ENCODE peak calls at places on chromosomes 6 and 20, in five cellular contexts. One of them, this sample, is unnamed.

GRCh38 chr20:62186887-62187866 is 4.3 kb downstream of the MTG2 start:
- DNase-seq in suprapubic skin: no peak
- DNase-seq in SK-N-SH: no peak
- DNase-seq in HepG2: no peak
- DNase-seq in esophagus muscularis mucosa: no peak
- DNase-seq in this sample: no peak

GRCh38 chr6:26322645-26323482 is 42.1 kb upstream of the BTN3A2 start:
- DNase-seq in HepG2: peak
- DNase-seq in suprapubic skin: no peak
- DNase-seq in esophagus muscularis mucosa: no peak
- DNase-seq in SK-N-SH: peak
- DNase-seq in this sample: no peak

GRCh38 chr6:13763740-13764381 is 50.5 kb downstream of the MCUR1 start:
- DNase-seq in HepG2: no peak
- DNase-seq in SK-N-SH: no peak
- DNase-seq in suprapubic skin: peak
- DNase-seq in esophagus muscularis mucosa: no peak
- DNase-seq in this sample: no peak

GRCh38 chr6:41675992-41676391 is 37.7 kb downstream of the MDFI start:
- DNase-seq in SK-N-SH: no peak
- DNase-seq in suprapubic skin: no peak
- DNase-seq in esophagus muscularis mucosa: no peak
- DNase-seq in HepG2: no peak
- DNase-seq in this sample: no peak

GRCh38 chr6:141866731-141867502 is 265.8 kb upstream of the GJE1 start:
- DNase-seq in esophagus muscularis mucosa: no peak
- DNase-seq in HepG2: peak
- DNase-seq in SK-N-SH: no peak
- DNase-seq in suprapubic skin: no peak
- DNase-seq in this sample: no peak

GRCh38 chr6:131182991-131183425 is 47.7 kb downstream of the AKAP7 start:
- DNase-seq in SK-N-SH: no peak
- DNase-seq in suprapubic skin: no peak
- DNase-seq in esophagus muscularis mucosa: no peak
- DNase-seq in HepG2: peak
- DNase-seq in this sample: no peak

GRCh38 chr20:37295595-37295994 is 6.1 kb downstream of the MANBAL start:
- DNase-seq in SK-N-SH: no peak
- DNase-seq in esophagus muscularis mucosa: no peak
- DNase-seq in suprapubic skin: no peak
- DNase-seq in HepG2: no peak
- DNase-seq in this sample: no peak

GRCh38 chr6:111810321-111811235 is 62.7 kb downstream of the FYN start:
- DNase-seq in HepG2: no peak
- DNase-seq in esophagus muscularis mucosa: no peak
- DNase-seq in SK-N-SH: no peak
- DNase-seq in suprapubic skin: no peak
- DNase-seq in this sample: no peak

GRCh38 chr6:157944983-157945931 is 36.4 kb upstream of the SYNJ2 start:
- DNase-seq in SK-N-SH: no peak
- DNase-seq in suprapubic skin: no peak
- DNase-seq in HepG2: no peak
- DNase-seq in esophagus muscularis mucosa: peak
- DNase-seq in this sample: no peak

GRCh38 chr6:98002678-98003077 is 719.7 kb upstream of the MMS22L start:
- DNase-seq in esophagus muscularis mucosa: no peak
- DNase-seq in HepG2: no peak
- DNase-seq in suprapubic skin: no peak
- DNase-seq in SK-N-SH: no peak
- DNase-seq in this sample: no peak

GRCh38 chr6:140077712-140078551 is 703.5 kb upstream of the CITED2 start:
- DNase-seq in HepG2: no peak
- DNase-seq in suprapubic skin: no peak
- DNase-seq in SK-N-SH: no peak
- DNase-seq in esophagus muscularis mucosa: no peak
- DNase-seq in this sample: no peak

GRCh38 chr6:33161354-33162320 is 30.6 kb downstream of the COL11A2 start:
- DNase-seq in suprapubic skin: peak
- DNase-seq in SK-N-SH: peak
- DNase-seq in esophagus muscularis mucosa: no peak
- DNase-seq in HepG2: peak
- DNase-seq in this sample: peak

GRCh38 chr6:91081452-91082067 is 494.7 kb upstream of the MAP3K7 start:
- DNase-seq in SK-N-SH: peak
- DNase-seq in suprapubic skin: no peak
- DNase-seq in esophagus muscularis mucosa: no peak
- DNase-seq in HepG2: peak
- DNase-seq in this sample: no peak

GRCh38 chr6:47853766-47854165 is 71.9 kb downstream of the OPN5 start:
- DNase-seq in esophagus muscularis mucosa: no peak
- DNase-seq in suprapubic skin: no peak
- DNase-seq in HepG2: no peak
- DNase-seq in SK-N-SH: no peak
- DNase-seq in this sample: no peak

GRCh38 chr6:89402776-89403175 is 9.3 kb downstream of the RRAGD start:
- DNase-seq in HepG2: no peak
- DNase-seq in SK-N-SH: no peak
- DNase-seq in esophagus muscularis mucosa: no peak
- DNase-seq in suprapubic skin: no peak
- DNase-seq in this sample: no peak

GRCh38 chr6:99520855-99521556 is 5.8 kb upstream of the USP45 start:
- DNase-seq in SK-N-SH: peak
- DNase-seq in HepG2: peak
- DNase-seq in suprapubic skin: peak
- DNase-seq in esophagus muscularis mucosa: peak
- DNase-seq in this sample: peak

GRCh38 chr6:31821301-31822037 is 6.1 kb upstream of the HSPA1B start:
- DNase-seq in HepG2: no peak
- DNase-seq in SK-N-SH: peak
- DNase-seq in esophagus muscularis mucosa: no peak
- DNase-seq in suprapubic skin: peak
- DNase-seq in this sample: peak
- TF ChIP-seq POLR2AphosphoS5 in HepG2: no peak
- TF ChIP-seq POLR2AphosphoS5 in SK-N-SH: no peak
- TF ChIP-seq POLR2AphosphoS5 in esophagus muscularis mucosa: no peak
- TF ChIP-seq POLR2AphosphoS5 in suprapubic skin: no peak
- TF ChIP-seq POLR2AphosphoS5 in this sample: peak

GRCh38 chr6:169071394-169071793 is 182.3 kb downstream of the THBS2 start:
- DNase-seq in suprapubic skin: no peak
- DNase-seq in SK-N-SH: no peak
- DNase-seq in HepG2: no peak
- DNase-seq in esophagus muscularis mucosa: no peak
- DNase-seq in this sample: no peak

GRCh38 chr6:169072127-169073042 is 181.3 kb downstream of the THBS2 start:
- DNase-seq in HepG2: no peak
- DNase-seq in suprapubic skin: no peak
- DNase-seq in esophagus muscularis mucosa: peak
- DNase-seq in SK-N-SH: no peak
- DNase-seq in this sample: no peak

GRCh38 chr6:169073311-169073710 is 180.3 kb downstream of the THBS2 start:
- DNase-seq in esophagus muscularis mucosa: no peak
- DNase-seq in HepG2: no peak
- DNase-seq in SK-N-SH: no peak
- DNase-seq in suprapubic skin: no peak
- DNase-seq in this sample: no peak

GRCh38 chr6:169069361-169069760 is 184.3 kb downstream of the THBS2 start:
- DNase-seq in HepG2: no peak
- DNase-seq in suprapubic skin: no peak
- DNase-seq in esophagus muscularis mucosa: no peak
- DNase-seq in SK-N-SH: no peak
- DNase-seq in this sample: no peak

DNA sequence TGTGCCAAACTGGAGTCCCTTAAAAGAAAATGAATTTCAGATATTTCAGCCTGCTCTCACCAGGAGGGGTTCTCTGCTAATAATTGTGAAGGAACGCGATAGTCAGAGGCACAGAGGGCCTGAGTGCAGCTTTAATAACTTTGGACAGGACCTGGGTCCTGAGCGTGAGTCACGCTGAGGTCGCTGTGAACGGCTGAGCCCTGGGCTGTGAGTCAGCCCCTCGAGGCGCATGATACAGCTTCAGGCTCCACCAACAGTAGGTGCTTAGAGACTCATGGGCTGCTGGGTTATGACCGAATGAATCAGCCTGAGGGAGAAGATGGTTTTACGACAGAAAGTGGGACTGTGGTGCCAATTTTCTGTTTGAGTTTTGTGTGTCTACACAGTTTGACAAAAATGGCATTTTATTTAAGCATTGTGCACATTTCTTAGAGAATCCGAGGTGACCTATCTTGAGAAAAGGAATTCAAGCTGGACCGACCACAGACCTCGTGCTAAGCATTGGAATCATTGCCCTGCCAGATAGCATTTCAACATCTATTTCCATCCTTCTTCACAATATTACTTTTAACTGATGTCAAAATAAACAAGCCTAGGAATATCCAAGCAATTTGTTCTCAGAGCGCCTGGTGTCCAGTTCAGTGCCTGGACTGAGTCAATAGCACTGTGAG is 183.0 kb downstream of the THBS2 start:
- DNase-seq in SK-N-SH: no peak
- DNase-seq in esophagus muscularis mucosa: peak
- DNase-seq in suprapubic skin: peak
- DNase-seq in HepG2: peak
- DNase-seq in this sample: peak
- TF ChIP-seq CTCF in SK-N-SH: peak
- TF ChIP-seq CTCF in esophagus muscularis mucosa: no peak
- TF ChIP-seq CTCF in suprapubic skin: no peak
- TF ChIP-seq CTCF in HepG2: no peak
- TF ChIP-seq CTCF in this sample: no peak

DNA sequence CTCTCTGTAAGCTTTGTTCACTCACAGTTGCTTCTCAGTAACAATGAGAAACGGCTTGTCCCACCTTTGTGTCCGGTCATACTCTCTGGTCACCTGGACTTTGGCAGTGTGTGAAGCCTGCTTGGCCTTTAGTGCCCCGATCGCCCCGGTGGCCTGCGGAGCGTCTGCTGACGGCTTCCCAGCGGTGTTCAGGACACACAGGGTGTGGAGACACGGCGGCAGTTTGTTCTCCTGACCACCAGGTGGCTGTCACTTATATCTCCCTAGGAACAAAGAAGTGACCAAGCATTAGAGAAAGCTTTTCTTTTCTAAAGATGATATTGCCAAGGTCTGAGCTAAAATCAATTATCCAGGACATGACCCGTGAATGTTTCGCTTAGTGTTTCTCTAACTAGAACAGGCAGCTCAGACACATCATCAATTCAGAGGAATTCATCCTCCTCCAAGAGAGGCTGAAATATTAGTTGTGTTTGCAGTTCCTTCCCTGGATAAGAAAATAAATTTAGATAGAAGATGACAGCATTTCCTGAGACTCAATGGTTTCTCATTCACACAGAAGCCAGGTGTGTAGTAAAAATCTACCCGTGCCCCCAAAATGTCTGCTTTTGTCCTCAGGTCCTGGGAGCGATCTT is 167.4 kb upstream of the THBS2 start:
- DNase-seq in SK-N-SH: peak
- DNase-seq in esophagus muscularis mucosa: no peak
- DNase-seq in suprapubic skin: no peak
- DNase-seq in HepG2: peak
- DNase-seq in this sample: peak
- TF ChIP-seq EP300 in SK-N-SH: no peak
- TF ChIP-seq EP300 in esophagus muscularis mucosa: no peak
- TF ChIP-seq EP300 in suprapubic skin: no peak
- TF ChIP-seq EP300 in HepG2: no peak
- TF ChIP-seq EP300 in this sample: no peak

DNA sequence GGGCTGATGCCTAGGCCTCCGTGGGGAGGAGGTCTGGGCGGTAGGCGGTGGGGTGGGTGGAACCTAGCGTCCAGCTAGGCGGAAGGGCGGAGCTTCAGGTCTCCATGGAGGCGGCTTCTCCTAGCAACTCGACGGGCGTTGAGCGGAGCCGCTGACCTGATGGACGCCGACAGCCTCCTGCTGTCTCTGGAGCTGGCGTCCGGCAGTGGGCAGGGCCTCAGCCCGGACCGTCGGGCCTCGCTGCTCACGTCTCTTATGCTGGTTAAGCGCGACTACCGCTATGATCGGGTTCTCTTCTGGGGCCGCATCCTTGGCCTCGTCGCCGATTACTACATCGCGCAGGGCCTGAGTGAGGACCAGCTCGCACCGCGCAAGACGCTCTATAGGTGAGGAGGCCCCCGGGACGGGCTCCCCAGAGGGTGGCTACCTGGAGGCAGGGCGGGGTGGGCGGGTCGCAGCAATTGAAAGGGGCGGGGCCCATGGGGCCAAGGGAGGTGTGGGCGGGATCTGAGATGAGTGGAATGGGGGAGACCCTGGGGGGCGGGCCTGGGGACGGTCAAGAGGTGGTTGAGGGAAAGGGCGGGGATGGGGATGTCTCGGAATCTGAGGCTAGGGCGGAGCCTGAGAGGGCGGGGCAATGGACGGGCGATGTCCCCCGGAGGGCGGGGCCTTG is at the start of gene RSPH9:
- DNase-seq in suprapubic skin: peak
- DNase-seq in SK-N-SH: peak
- DNase-seq in esophagus muscularis mucosa: no peak
- DNase-seq in HepG2: no peak
- DNase-seq in this sample: peak
- TF ChIP-seq POLR2AphosphoS5 in suprapubic skin: no peak
- TF ChIP-seq POLR2AphosphoS5 in SK-N-SH: no peak
- TF ChIP-seq POLR2AphosphoS5 in esophagus muscularis mucosa: no peak
- TF ChIP-seq POLR2AphosphoS5 in HepG2: no peak
- TF ChIP-seq POLR2AphosphoS5 in this sample: no peak

GRCh38 chr20:15867899-15868298 is 705.3 kb downstream of the KIF16B start:
- DNase-seq in suprapubic skin: no peak
- DNase-seq in esophagus muscularis mucosa: no peak
- DNase-seq in SK-N-SH: no peak
- DNase-seq in HepG2: peak
- DNase-seq in this sample: no peak
- TF ChIP-seq CTCF in suprapubic skin: no peak
- TF ChIP-seq CTCF in esophagus muscularis mucosa: no peak
- TF ChIP-seq CTCF in SK-N-SH: peak
- TF ChIP-seq CTCF in HepG2: peak
- TF ChIP-seq CTCF in this sample: no peak

GRCh38 chr20:14688045-14688444 is 350.6 kb upstream of the FLRT3 start:
- DNase-seq in SK-N-SH: peak
- DNase-seq in suprapubic skin: no peak
- DNase-seq in esophagus muscularis mucosa: no peak
- DNase-seq in HepG2: no peak
- DNase-seq in this sample: no peak

GRCh38 chr20:14696937-14697336 is 359.5 kb upstream of the FLRT3 start:
- DNase-seq in HepG2: no peak
- DNase-seq in esophagus muscularis mucosa: no peak
- DNase-seq in SK-N-SH: no peak
- DNase-seq in suprapubic skin: no peak
- DNase-seq in this sample: no peak

GRCh38 chr20:14687317-14687716 is 349.9 kb upstream of the FLRT3 start:
- DNase-seq in HepG2: no peak
- DNase-seq in esophagus muscularis mucosa: no peak
- DNase-seq in suprapubic skin: no peak
- DNase-seq in SK-N-SH: no peak
- DNase-seq in this sample: no peak

DNA sequence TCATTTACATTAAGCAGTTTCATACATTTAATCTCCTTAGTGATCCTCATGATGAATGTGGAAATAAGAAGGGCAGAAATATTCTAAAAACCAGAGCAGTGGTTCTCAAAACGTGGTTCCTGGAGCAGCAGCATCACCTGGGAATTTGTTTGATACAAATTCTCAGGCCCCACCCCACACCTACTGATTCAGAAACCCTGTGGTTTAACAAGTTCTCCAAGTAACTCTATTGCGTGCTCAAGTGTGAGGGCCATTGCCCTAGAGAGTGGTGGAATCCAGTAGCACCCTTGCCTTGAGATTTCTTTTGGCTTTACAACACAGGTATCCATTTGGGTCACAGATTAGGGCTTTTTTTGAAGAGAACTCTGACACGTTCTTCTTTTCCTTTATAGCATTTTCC is 354.6 kb upstream of the FLRT3 start:
- DNase-seq in esophagus muscularis mucosa: no peak
- DNase-seq in suprapubic skin: no peak
- DNase-seq in SK-N-SH: no peak
- DNase-seq in HepG2: no peak
- DNase-seq in this sample: no peak
- TF ChIP-seq EP300 in esophagus muscularis mucosa: no peak
- TF ChIP-seq EP300 in suprapubic skin: no peak
- TF ChIP-seq EP300 in SK-N-SH: no peak
- TF ChIP-seq EP300 in HepG2: no peak
- TF ChIP-seq EP300 in this sample: no peak

This sample was measured in stomach.